ENCODE peak calls at places on chromosome 1, in seven cellular contexts. G is thyroid gland, X is tibial nerve, T is stomach, W is A549, L is esophagus squamous epithelium, V is ovary. S is an unnamed sample.

GRCh38 chr1:204299828-204300365 is 59.8 kb downstream of the PLEKHA6 start:
- DNase-seq in X (no peak), L (no peak), G (no peak), W (no peak), T (no peak), V (no peak), S (no peak)

GRCh38 chr1:192518700-192519099 is 56.9 kb upstream of the RGS1 start:
- DNase-seq in T (no peak), X (no peak), V (no peak), G (no peak), L (no peak), W (no peak), S (no peak)

GRCh38 chr1:6399294-6399693 is 5.7 kb upstream of the ACOT7 start:
- DNase-seq in L (no peak), W (no peak), X (no peak), G (no peak), V (no peak), T (no peak), S (no peak)

GRCh38 chr1:67479146-67479891 is 49.1 kb upstream of the SERBP1 start:
- DNase-seq in V (peak; percentile 63), X (peak; percentile 7), G (peak; percentile 71), L (no peak), T (peak; percentile 57), W (no peak), S (no peak)

GRCh38 chr1:84665703-84666317 is 24.5 kb downstream of the SSX2IP start:
- DNase-seq in W (no peak), L (no peak), X (no peak), T (no peak), V (no peak), G (no peak), S (no peak)

GRCh38 chr1:179230251-179230650 is 774 bp upstream of the ABL2 start:
- DNase-seq in L (no peak), G (no peak), W (no peak), V (no peak), T (no peak), X (no peak), S (no peak)

GRCh38 chr1:111538343-111539035 is 35.1 kb upstream of the ADORA3 start:
- DNase-seq in G (no peak), L (no peak), T (no peak), W (no peak), V (no peak), X (no peak), S (no peak)

GRCh38 chr1:24108334-24109165 is 3.4 kb downstream of the MYOM3 start:
- DNase-seq in W (peak; percentile 63), X (no peak), L (no peak), G (no peak), V (no peak), T (no peak), S (peak; percentile 83)

GRCh38 chr1:211653329-211653728 is 22.1 kb downstream of the NEK2 start:
- DNase-seq in V (no peak), X (no peak), T (no peak), L (no peak), G (no peak), W (no peak), S (no peak)

GRCh38 chr1:117093091-117093534 is 28.4 kb downstream of the TRIM45 start:
- DNase-seq in V (no peak), T (peak; percentile 31), G (peak; percentile 81), X (peak; percentile 16), L (no peak), W (no peak), S (peak; percentile 68)

GRCh38 chr1:204598319-204598969 is 82.2 kb downstream of the MDM4 start:
- DNase-seq in L (no peak), X (no peak), W (no peak), T (no peak), V (no peak), G (no peak), S (no peak)

GRCh38 chr1:163174524-163175437 is 27.9 kb downstream of the RGS5 start:
- DNase-seq in V (peak; percentile 67), G (peak; percentile 63), X (peak; percentile 79), T (peak; percentile 66), W (peak; percentile 26), L (no peak), S (peak; percentile 26)

GRCh38 chr1:1137256-1138045 is 21.6 kb upstream of the C1orf159 start:
- DNase-seq in T (peak; percentile 64), G (no peak), X (no peak), L (no peak), W (no peak), V (no peak), S (no peak)

GRCh38 chr1:79043506-79043905 is 37.0 kb upstream of the ADGRL4 start:
- DNase-seq in L (no peak), T (no peak), G (no peak), X (no peak), V (no peak), W (no peak), S (no peak)

GRCh38 chr1:69401894-69402293 is 165.8 kb upstream of the LRRC7 start:
- DNase-seq in T (no peak), V (no peak), X (no peak), G (no peak), L (no peak), W (no peak), S (no peak)

GRCh38 chr1:185345913-185346717 is 29.1 kb upstream of the IVNS1ABP start:
- DNase-seq in T (no peak), V (no peak), W (no peak), X (no peak), L (no peak), G (no peak), S (peak; percentile 4)

GRCh38 chr1:65002508-65003315 is 36.4 kb upstream of the JAK1 start:
- DNase-seq in G (peak; percentile 87), V (peak; percentile 95), W (peak; percentile 63), L (peak; percentile 21), X (peak; percentile 93), T (peak; percentile 77), S (peak; percentile 93)

GRCh38 chr1:205249651-205250050 is 21.9 kb downstream of the TMCC2 start:
- DNase-seq in T (no peak), G (peak; percentile 17), X (no peak), W (no peak), V (no peak), L (no peak), S (no peak)

GRCh38 chr1:32769524-32770220 is 47.5 kb downstream of the YARS1 start:
- DNase-seq in G (no peak), V (peak; percentile 53), X (peak; percentile 36), W (no peak), L (no peak), T (no peak), S (no peak)

GRCh38 chr1:156537027-156537426 is 35.3 kb downstream of the IQGAP3 start:
- DNase-seq in G (no peak), W (no peak), V (no peak), T (no peak), X (no peak), L (no peak), S (no peak)

GRCh38 chr1:235650341-235651169 is 971 bp upstream of the GNG4 start:
- DNase-seq in X (no peak), W (no peak), V (peak; percentile 70), L (no peak), T (no peak), G (no peak), S (no peak)

GRCh38 chr1:47333578-47333921 is at the start of gene CMPK1:
- DNase-seq in X (peak; percentile 62), V (peak; percentile 83), L (no peak), T (peak; percentile 84), W (peak; percentile 49), G (peak; percentile 85), S (peak; percentile 76)
- TF ChIP-seq POLR2A in X (no peak), V (no peak), L (no peak), T (no peak), W (peak; percentile 78), G (no peak), S (no peak)

DNA sequence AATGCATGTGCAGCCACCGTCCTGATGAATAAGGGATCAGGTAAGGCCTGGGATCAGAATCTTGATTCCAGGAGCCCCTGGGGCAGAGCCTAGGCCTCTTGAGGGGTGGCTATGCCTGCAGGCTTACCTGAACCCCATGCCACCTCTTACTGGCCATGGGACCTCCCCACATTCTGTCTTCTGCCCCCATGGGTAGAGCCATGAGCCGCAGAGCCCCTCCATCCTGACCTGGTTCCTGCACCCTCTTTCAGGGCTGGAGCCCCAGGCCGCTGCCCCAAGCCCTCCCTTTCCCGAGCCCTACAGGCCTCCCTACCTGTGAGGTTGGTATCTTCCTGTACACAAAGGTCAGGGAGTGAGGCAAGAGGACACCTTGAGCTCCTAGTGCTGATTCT is 120.8 kb downstream of the DMRTB1 start:
- DNase-seq in L (no peak), T (no peak), G (no peak), X (no peak), V (no peak), W (no peak), S (no peak)
- TF ChIP-seq CTCF in L (no peak), T (no peak), G (no peak), X (no peak), V (no peak), W (no peak), S (no peak)

DNA sequence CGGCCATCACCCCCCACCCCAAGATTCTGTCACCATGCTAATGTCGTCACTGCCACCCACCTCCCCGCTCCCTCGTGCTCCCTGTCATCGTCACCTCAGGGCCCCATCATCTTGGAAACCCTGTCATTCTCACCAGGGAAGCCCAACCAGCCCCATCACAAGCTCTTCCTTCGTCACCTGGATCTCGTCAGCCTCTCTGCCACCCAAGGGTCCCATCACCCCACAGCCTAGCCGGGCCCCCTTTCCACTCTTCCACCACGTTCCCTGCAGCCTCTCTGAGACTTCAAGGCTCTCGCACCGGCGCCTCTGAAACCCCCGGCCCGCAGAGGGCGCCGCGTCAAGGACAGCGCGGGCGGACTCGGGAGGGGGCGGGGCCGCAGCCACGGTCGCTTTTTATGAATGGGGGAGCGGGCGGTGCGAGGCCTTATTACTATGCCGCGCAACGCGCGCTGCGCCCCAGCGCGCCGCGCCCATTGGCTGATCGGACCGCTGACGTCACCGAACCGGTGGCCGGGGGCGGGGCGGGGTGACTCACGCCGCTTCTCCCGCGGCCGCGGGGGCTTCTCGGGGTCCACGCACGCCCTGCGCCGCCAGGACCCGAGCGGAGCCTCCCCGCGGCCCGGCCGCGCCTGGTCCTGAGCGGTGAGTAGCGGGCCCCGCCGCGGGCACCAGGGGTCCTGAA is at the start of gene GPR3:
- DNase-seq in V (peak; percentile 91), X (peak; percentile 86), G (peak; percentile 91), L (peak; percentile 46), W (peak; percentile 81), T (peak; percentile 92), S (peak; percentile 84)
- TF ChIP-seq POLR2A in V (no peak), X (no peak), G (no peak), L (peak; percentile 7), W (no peak), T (no peak), S (peak; percentile 53)

DNA sequence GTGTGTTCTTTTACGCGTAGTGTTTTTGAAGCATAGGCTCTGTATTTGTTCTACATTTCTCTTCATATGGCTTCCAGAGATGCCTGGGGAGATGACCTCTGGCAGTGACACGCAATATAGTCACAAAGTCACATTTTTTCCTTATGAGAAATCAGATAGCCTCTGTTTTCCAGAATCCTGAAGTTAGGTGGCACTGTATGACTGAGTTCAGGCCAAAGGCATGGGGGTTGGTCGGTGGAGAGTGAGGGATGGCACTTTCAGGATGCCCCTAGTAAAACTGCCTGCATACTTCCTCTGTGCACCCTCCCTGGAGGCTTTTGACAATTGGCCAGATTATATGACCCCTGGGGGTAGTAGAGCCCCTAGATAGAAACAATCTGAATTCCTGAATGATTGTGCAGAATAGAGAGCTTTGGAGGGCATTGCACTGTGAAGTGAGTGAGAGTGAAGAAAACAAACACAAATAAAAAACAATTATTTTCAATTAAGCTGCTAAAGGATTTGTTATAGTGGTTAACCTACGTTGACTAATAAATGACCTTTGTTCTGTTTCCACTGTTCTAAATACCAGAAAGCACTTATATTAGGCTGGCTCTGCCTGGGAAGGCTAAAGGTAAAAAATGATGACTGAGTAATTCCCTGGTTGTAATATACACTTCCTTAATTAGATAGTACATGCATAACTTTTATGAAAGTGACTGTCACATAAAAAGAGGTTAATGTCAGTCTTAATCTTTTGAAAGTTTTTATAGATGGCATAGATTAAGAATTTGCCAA is 1660.8 kb downstream of the PLA2G4A start:
- DNase-seq in L (no peak), G (no peak), V (no peak), T (no peak), X (no peak), W (peak; percentile 3), S (no peak)
- TF ChIP-seq CTCF in L (no peak), G (no peak), V (no peak), T (no peak), X (no peak), W (no peak), S (no peak)